ENCODE peak calls at places on chromosomes 6 and 20, in six cellular contexts. One of them, this sample, is unnamed.

GRCh38 chr6:136525586-136526195 is 24.5 kb downstream of the MAP7 start:
- DNase-seq in germinal center: no peak
- DNase-seq in caudate nucleus: peak
- DNase-seq in stimulated activated CD8-positive, alpha-beta memory T cell treated with anti-CD3 and anti-CD28 coated beads, Interleukin-12 subunit alpha, Interleukin-12 subunit beta, amount 100 ng/mL, for 4 hours: no peak
- DNase-seq in effector CD4-positive, alpha-beta T cell: no peak
- DNase-seq in NCI-H1092 treated with DMSO at 0.1 percent for 48 hours: peak
- DNase-seq in this sample: no peak

GRCh38 chr6:26501482-26501986 is 1.4 kb downstream of the BTN1A1 start:
- DNase-seq in effector CD4-positive, alpha-beta T cell: peak
- DNase-seq in germinal center: peak
- DNase-seq in stimulated activated CD8-positive, alpha-beta memory T cell treated with anti-CD3 and anti-CD28 coated beads, Interleukin-12 subunit alpha, Interleukin-12 subunit beta, amount 100 ng/mL, for 4 hours: no peak
- DNase-seq in NCI-H1092 treated with DMSO at 0.1 percent for 48 hours: no peak
- DNase-seq in caudate nucleus: no peak
- DNase-seq in this sample: no peak

GRCh38 chr6:138601128-138601527 is 101.8 kb upstream of the NHSL1 start:
- DNase-seq in NCI-H1092 treated with DMSO at 0.1 percent for 48 hours: no peak
- DNase-seq in stimulated activated CD8-positive, alpha-beta memory T cell treated with anti-CD3 and anti-CD28 coated beads, Interleukin-12 subunit alpha, Interleukin-12 subunit beta, amount 100 ng/mL, for 4 hours: no peak
- DNase-seq in effector CD4-positive, alpha-beta T cell: no peak
- DNase-seq in caudate nucleus: no peak
- DNase-seq in germinal center: no peak
- DNase-seq in this sample: no peak

GRCh38 chr6:159595173-159595572 is 97.9 kb downstream of the SOD2 start:
- DNase-seq in effector CD4-positive, alpha-beta T cell: no peak
- DNase-seq in germinal center: no peak
- DNase-seq in stimulated activated CD8-positive, alpha-beta memory T cell treated with anti-CD3 and anti-CD28 coated beads, Interleukin-12 subunit alpha, Interleukin-12 subunit beta, amount 100 ng/mL, for 4 hours: no peak
- DNase-seq in NCI-H1092 treated with DMSO at 0.1 percent for 48 hours: no peak
- DNase-seq in caudate nucleus: peak
- DNase-seq in this sample: no peak

GRCh38 chr6:119539066-119539746 is 189.6 kb upstream of the MAN1A1 start:
- DNase-seq in effector CD4-positive, alpha-beta T cell: no peak
- DNase-seq in NCI-H1092 treated with DMSO at 0.1 percent for 48 hours: no peak
- DNase-seq in caudate nucleus: no peak
- DNase-seq in stimulated activated CD8-positive, alpha-beta memory T cell treated with anti-CD3 and anti-CD28 coated beads, Interleukin-12 subunit alpha, Interleukin-12 subunit beta, amount 100 ng/mL, for 4 hours: no peak
- DNase-seq in germinal center: no peak
- DNase-seq in this sample: no peak

GRCh38 chr6:40918035-40918651 is 120.9 kb downstream of the UNC5CL start:
- DNase-seq in stimulated activated CD8-positive, alpha-beta memory T cell treated with anti-CD3 and anti-CD28 coated beads, Interleukin-12 subunit alpha, Interleukin-12 subunit beta, amount 100 ng/mL, for 4 hours: no peak
- DNase-seq in caudate nucleus: no peak
- DNase-seq in NCI-H1092 treated with DMSO at 0.1 percent for 48 hours: no peak
- DNase-seq in germinal center: no peak
- DNase-seq in effector CD4-positive, alpha-beta T cell: no peak
- DNase-seq in this sample: no peak

GRCh38 chr20:9478801-9479200 is 35.6 kb upstream of the LAMP5 start:
- DNase-seq in NCI-H1092 treated with DMSO at 0.1 percent for 48 hours: no peak
- DNase-seq in caudate nucleus: no peak
- DNase-seq in effector CD4-positive, alpha-beta T cell: no peak
- DNase-seq in stimulated activated CD8-positive, alpha-beta memory T cell treated with anti-CD3 and anti-CD28 coated beads, Interleukin-12 subunit alpha, Interleukin-12 subunit beta, amount 100 ng/mL, for 4 hours: no peak
- DNase-seq in germinal center: no peak
- DNase-seq in this sample: no peak

GRCh38 chr6:73348550-73349204 is 5.4 kb downstream of the DPPA5 start:
- DNase-seq in NCI-H1092 treated with DMSO at 0.1 percent for 48 hours: no peak
- DNase-seq in germinal center: no peak
- DNase-seq in caudate nucleus: no peak
- DNase-seq in stimulated activated CD8-positive, alpha-beta memory T cell treated with anti-CD3 and anti-CD28 coated beads, Interleukin-12 subunit alpha, Interleukin-12 subunit beta, amount 100 ng/mL, for 4 hours: no peak
- DNase-seq in effector CD4-positive, alpha-beta T cell: no peak
- DNase-seq in this sample: no peak

This sample was measured in esophagus squamous epithelium.